ENCODE peak calls at places on chromosomes 7 and 10, in seven cellular contexts. N is lower leg skin, L is sigmoid colon, M is H1, J is body of pancreas, K is HepG2, O is transverse colon. D is an unnamed sample.

GRCh38 chr10:35324196-35324595 is 12.1 kb upstream of the CCNY start:
- DNase-seq in N (no peak), L (no peak), M (no peak), J (no peak), K (no peak), O (no peak), D (no peak)

GRCh38 chr7:17118412-17118811 is 180.0 kb upstream of the AHR start:
- DNase-seq in N (no peak), L (no peak), M (no peak), J (no peak), K (no peak), O (no peak), D (no peak)

GRCh38 chr10:106560925-106561640 is 603.4 kb downstream of the SORCS1 start:
- DNase-seq in N (no peak), L (no peak), M (no peak), J (no peak), K (no peak), O (no peak), D (no peak)

GRCh38 chr7:97422046-97422445 is 304.5 kb downstream of the SDHAF3 start:
- DNase-seq in N (no peak), L (no peak), M (no peak), J (no peak), K (no peak), O (no peak), D (no peak)

GRCh38 chr7:89687266-89687665 is 467.0 kb upstream of the STEAP1 start:
- DNase-seq in N (no peak), L (no peak), M (no peak), J (no peak), K (no peak), O (no peak), D (no peak)

GRCh38 chr7:101950450-101951119 is 133.2 kb downstream of the CUX1 start:
- DNase-seq in N (no peak), L (peak), M (no peak), J (no peak), K (no peak), O (no peak), D (no peak)

GRCh38 chr10:110138197-110138812 is 69.1 kb upstream of the MXI1 start:
- DNase-seq in N (no peak), L (no peak), M (no peak), J (no peak), K (peak), O (no peak), D (no peak)

GRCh38 chr10:34333513-34333912 is 481.6 kb downstream of the PARD3 start:
- DNase-seq in N (no peak), L (no peak), M (no peak), J (no peak), K (no peak), O (no peak), D (no peak)

GRCh38 chr10:5538892-5539651 is 14.3 kb downstream of the CALML3 start:
- DNase-seq in N (peak), L (peak), M (no peak), J (no peak), K (no peak), O (peak), D (no peak)

GRCh38 chr10:58028597-58029366 is 238.9 kb downstream of the IPMK start:
- DNase-seq in N (no peak), L (no peak), M (no peak), J (no peak), K (no peak), O (no peak), D (no peak)

GRCh38 chr7:39810710-39811109 is 139.3 kb upstream of the CDK13 start:
- DNase-seq in N (no peak), L (no peak), M (no peak), J (no peak), K (no peak), O (no peak), D (no peak)

GRCh38 chr7:39252916-39253315 is 275.2 kb downstream of the POU6F2 start:
- DNase-seq in N (no peak), L (no peak), M (no peak), J (no peak), K (no peak), O (no peak), D (no peak)

GRCh38 chr7:1466524-1467271 is 7.4 kb upstream of the MICALL2 start:
- DNase-seq in N (peak), L (peak), M (peak), J (peak), K (peak), O (peak), D (peak)

GRCh38 chr10:84008878-84009277 is 130.4 kb upstream of the GHITM start:
- DNase-seq in N (no peak), L (no peak), M (peak), J (no peak), K (no peak), O (peak), D (peak)

GRCh38 chr10:79331709-79332108 is 15.6 kb upstream of the PPIF start:
- DNase-seq in N (no peak), L (no peak), M (no peak), J (no peak), K (no peak), O (no peak), D (peak)

GRCh38 chr10:71694567-71694968 is 25.0 kb downstream of the C10orf105 start:
- DNase-seq in N (no peak), L (no peak), M (no peak), J (no peak), K (no peak), O (peak), D (peak)

GRCh38 chr10:90859321-90859751 is 1.5 kb upstream of the HTR7 start:
- DNase-seq in N (no peak), L (no peak), M (no peak), J (no peak), K (peak), O (no peak), D (no peak)

GRCh38 chr7:100364480-100364879 is 6.6 kb downstream of the PILRB start:
- DNase-seq in N (no peak), L (no peak), M (no peak), J (no peak), K (no peak), O (no peak), D (no peak)

GRCh38 chr7:100367251-100367620 is 6.1 kb upstream of the PILRA start:
- DNase-seq in N (no peak), L (no peak), M (no peak), J (no peak), K (no peak), O (no peak), D (no peak)

GRCh38 chr7:100367676-100368613 is 5.3 kb upstream of the PILRA start:
- DNase-seq in N (no peak), L (no peak), M (no peak), J (no peak), K (no peak), O (peak), D (no peak)

GRCh38 chr7:100369105-100369504 is 4.2 kb upstream of the PILRA start:
- DNase-seq in N (no peak), L (peak), M (no peak), J (no peak), K (no peak), O (peak), D (peak)

GRCh38 chr7:100366411-100367250 is 6.7 kb upstream of the PILRA start:
- DNase-seq in N (no peak), L (no peak), M (no peak), J (no peak), K (no peak), O (peak), D (no peak)
- H3K4me3 ChIP-seq in N (no peak), L (no peak), M (no peak), J (no peak), K (no peak), O (no peak), D (no peak)

GRCh38 chr7:44065431-44066110 is at the start of gene PGAM2:
- DNase-seq in N (no peak), L (peak), M (peak), J (no peak), K (no peak), O (peak), D (no peak)

GRCh38 chr7:44066111-44066460 is 719 bp upstream of the PGAM2 start:
- DNase-seq in N (no peak), L (no peak), M (no peak), J (no peak), K (no peak), O (no peak), D (no peak)

GRCh38 chr7:44068054-44068453 is 2.7 kb upstream of the PGAM2 start:
- DNase-seq in N (no peak), L (peak), M (no peak), J (no peak), K (no peak), O (no peak), D (no peak)

GRCh38 chr7:44067064-44067951 is 1.9 kb upstream of the PGAM2 start:
- DNase-seq in N (no peak), L (peak), M (no peak), J (no peak), K (no peak), O (peak), D (no peak)

GRCh38 chr7:44066494-44067063 is 1.2 kb upstream of the PGAM2 start:
- DNase-seq in N (no peak), L (peak), M (no peak), J (no peak), K (no peak), O (peak), D (no peak)
- TF ChIP-seq POLR2A in N (no peak), L (no peak), M (no peak), J (no peak), K (no peak), O (no peak), D (no peak)

GRCh38 chr7:24290004-24290641 is 6.1 kb downstream of the NPY start:
- DNase-seq in N (no peak), L (no peak), M (peak), J (no peak), K (peak), O (no peak), D (peak)

GRCh38 chr7:24279512-24279911 is 4.5 kb upstream of the NPY start:
- DNase-seq in N (no peak), L (no peak), M (no peak), J (no peak), K (no peak), O (no peak), D (no peak)

GRCh38 chr7:24283900-24284698 is at the start of gene NPY:
- DNase-seq in N (no peak), L (no peak), M (peak), J (no peak), K (no peak), O (no peak), D (no peak)

GRCh38 chr7:24283559-24283899 is 461 bp upstream of the NPY start:
- DNase-seq in N (no peak), L (no peak), M (peak), J (no peak), K (no peak), O (no peak), D (no peak)

DNA sequence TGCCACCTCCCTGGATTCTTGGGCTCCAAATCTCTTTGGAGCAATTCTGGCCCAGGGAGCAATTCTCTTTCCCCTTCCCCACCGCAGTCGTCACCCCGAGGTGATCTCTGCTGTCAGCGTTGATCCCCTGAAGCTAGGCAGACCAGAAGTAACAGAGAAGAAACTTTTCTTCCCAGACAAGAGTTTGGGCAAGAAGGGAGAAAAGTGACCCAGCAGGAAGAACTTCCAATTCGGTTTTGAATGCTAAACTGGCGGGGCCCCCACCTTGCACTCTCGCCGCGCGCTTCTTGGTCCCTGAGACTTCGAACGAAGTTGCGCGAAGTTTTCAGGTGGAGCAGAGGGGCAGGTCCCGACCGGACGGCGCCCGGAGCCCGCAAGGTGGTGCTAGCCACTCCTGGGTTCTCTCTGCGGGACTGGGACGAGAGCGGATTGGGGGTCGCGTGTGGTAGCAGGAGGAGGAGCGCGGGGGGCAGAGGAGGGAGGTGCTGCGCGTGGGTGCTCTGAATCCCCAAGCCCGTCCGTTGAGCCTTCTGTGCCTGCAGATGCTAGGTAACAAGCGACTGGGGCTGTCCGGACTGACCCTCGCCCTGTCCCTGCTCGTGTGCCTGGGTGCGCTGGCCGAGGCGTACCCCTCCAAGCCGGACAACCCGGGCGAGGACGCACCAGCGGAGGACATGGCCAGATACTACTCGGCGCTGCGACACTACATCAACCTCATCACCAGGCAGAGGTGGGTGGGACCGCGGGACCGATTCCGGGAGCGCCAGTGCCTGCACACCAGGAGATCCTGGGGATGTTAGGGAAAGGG is 913 bp downstream of the NPY start:
- DNase-seq in N (no peak), L (no peak), M (peak), J (no peak), K (no peak), O (no peak), D (no peak)
- H3K4me3 ChIP-seq in N (no peak), L (no peak), M (peak), J (no peak), K (no peak), O (no peak), D (no peak)

DNA sequence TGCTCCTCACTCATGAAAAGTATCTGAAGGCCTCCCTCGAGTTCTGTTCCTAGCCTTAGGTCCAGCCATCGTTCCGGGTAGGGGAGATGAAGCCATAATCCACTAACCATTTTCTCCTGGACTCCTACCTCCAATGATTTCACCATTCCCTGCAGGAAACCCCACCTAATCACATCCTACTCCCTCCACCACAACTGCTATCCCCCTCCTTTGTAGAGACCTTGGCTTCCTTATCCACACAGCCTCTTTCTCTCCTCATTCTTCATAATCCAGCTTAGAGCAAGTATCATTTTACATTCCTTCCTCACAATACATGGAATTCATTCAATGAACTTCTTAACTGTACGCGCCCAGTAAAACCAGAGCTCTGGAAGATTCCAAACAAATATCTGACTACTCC is 18.7 kb downstream of the HNRNPF start:
- DNase-seq in N (no peak), L (peak), M (no peak), J (no peak), K (no peak), O (no peak), D (no peak)
- TF ChIP-seq POLR2A in N (no peak), L (no peak), M (no peak), J (no peak), K (no peak), O (no peak), D (no peak)

GRCh38 chr10:77020426-77021040 is 617.1 kb downstream of the KCNMA1 start:
- DNase-seq in N (no peak), L (no peak), M (no peak), J (no peak), K (no peak), O (no peak), D (no peak)
- H3K4me3 ChIP-seq in N (no peak), L (no peak), M (no peak), J (no peak), K (no peak), O (no peak), D (no peak)

GRCh38 chr7:100888529-100888987 is 957 bp downstream of the UFSP1 start:
- DNase-seq in N (no peak), L (no peak), M (no peak), J (no peak), K (no peak), O (no peak), D (no peak)
- TF ChIP-seq POLR2A in N (no peak), L (no peak), M (no peak), J (no peak), K (no peak), O (no peak), D (no peak)

GRCh38 chr7:2838451-2838850 is 5.7 kb downstream of the GNA12 start:
- DNase-seq in N (no peak), L (no peak), M (no peak), J (no peak), K (no peak), O (no peak), D (no peak)
- H3K4me3 ChIP-seq in N (no peak), L (no peak), M (no peak), J (no peak), K (no peak), O (no peak), D (no peak)

DNA sequence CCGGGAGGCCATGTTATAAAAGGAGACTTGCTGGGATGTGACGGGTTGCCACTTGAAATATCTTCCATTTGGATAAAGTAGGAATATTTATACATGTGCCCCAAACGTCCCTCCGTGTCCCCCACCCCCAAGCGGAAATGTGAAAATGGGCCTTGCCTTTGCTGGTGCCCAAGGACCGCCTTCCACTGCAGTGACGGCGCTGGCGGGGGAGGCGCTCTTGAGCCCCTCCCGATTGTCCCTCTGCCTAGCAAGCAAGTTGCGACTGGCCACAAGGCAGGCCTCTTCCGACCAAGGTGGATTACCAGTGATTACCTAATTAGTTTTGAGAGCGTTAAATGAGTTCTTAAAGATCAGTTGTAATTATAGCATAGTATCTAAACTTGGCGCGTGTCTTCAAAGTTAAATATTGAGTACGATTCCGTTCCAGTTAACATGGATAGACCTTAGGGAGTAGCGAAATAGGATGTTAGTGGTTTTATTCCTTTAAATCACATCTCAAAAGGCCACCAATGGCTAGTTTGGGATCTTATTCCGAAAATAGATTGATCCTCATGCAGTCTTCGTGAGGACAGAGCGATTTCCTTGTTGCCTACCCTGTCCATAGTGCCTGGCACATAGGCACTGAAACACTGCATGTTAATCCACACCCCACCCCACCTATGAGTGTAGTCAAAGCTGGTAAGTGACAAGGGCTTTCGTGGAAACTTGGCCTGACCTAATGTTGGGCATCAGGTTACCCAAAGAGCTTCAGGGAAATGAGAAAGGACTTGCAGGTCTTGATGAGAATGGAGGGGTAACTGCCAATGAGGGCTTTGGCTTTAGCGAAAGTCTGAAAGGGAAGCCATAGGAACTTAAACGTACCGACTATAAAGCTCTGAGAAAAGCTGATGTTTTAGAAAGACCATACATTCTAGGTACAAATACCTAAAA is 1.1 kb downstream of the PPIA start:
- DNase-seq in N (peak), L (peak), M (peak), J (peak), K (peak), O (peak), D (peak)
- TF ChIP-seq POLR2A in N (no peak), L (peak), M (peak), J (no peak), K (peak), O (peak), D (no peak)

GRCh38 chr7:151243045-151243349 is 5.5 kb downstream of the SMARCD3 start:
- DNase-seq in N (no peak), L (no peak), M (no peak), J (no peak), K (no peak), O (no peak), D (no peak)
- H3K4me3 ChIP-seq in N (no peak), L (no peak), M (no peak), J (no peak), K (no peak), O (no peak), D (no peak)

GRCh38 chr7:26367219-26367711 is 75.6 kb downstream of the SNX10 start:
- DNase-seq in N (no peak), L (no peak), M (no peak), J (no peak), K (no peak), O (no peak), D (no peak)

GRCh38 chr7:26372211-26372610 is 80.5 kb downstream of the SNX10 start:
- DNase-seq in N (no peak), L (no peak), M (no peak), J (no peak), K (no peak), O (no peak), D (no peak)

GRCh38 chr7:26368542-26368941 is 76.9 kb downstream of the SNX10 start:
- DNase-seq in N (no peak), L (no peak), M (no peak), J (no peak), K (no peak), O (no peak), D (no peak)

GRCh38 chr7:26372738-26373137 is 81.1 kb downstream of the SNX10 start:
- DNase-seq in N (no peak), L (no peak), M (no peak), J (no peak), K (no peak), O (no peak), D (no peak)

DNA sequence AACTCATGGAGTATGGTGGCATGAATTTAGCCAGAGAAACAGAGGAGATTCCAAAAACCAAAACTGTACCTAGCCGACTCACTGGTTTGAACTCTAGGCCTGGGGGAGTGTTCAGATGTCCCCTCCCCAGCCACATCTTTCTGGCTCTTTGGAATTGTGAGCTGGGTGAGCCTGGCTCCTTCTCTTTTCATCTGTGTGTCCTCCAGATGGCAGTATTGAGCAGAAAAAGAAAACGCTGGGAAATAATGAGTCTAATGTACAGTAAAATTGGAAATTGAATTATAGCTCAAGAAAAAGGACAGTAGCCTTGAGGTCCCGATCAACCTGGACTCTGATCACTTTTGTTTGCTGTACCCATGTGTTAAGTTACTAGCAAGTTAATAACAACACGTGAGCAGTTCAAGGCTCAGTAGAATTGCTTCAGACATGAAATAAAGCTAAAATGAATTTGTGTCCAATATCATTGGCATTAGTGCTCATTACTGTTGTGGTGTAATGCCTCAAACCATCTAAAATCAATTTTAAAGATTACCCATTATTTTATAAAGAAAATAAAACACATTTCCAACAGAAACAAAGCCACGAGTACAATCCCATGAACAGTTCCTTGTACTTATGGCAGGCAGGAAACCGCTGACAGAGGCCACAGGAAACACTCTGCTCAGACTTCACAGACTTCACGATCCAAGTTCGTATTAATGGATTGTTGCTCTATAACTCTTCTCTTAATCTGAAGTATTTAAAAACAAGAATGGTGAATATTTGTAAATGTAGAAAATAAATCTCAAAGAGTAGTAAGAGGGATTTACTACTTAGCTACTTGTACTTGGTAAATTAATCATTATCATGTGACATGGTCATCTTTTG is 78.1 kb downstream of the SNX10 start:
- DNase-seq in N (no peak), L (no peak), M (no peak), J (peak), K (peak), O (peak), D (peak)
- TF ChIP-seq POLR2A in N (no peak), L (no peak), M (no peak), J (no peak), K (no peak), O (no peak), D (no peak)